ENCODE peak calls at places on chromosomes 4 and X, in ten cellular contexts. One of them, this sample, is unnamed.

GRCh38 chrX:74421181-74422028 is at the start of gene SLC16A2:
- DNase-seq in A172: peak; percentile 51
- DNase-seq in fibroblast of pulmonary artery: peak; percentile 83
- DNase-seq in activated CD4-positive, alpha-beta T cell treated with anti-CD3 and anti-CD28 coated beads, Interleukin-2, amount 50 U/mL, for 1 hour: peak; percentile 9
- DNase-seq in GM04504: peak; percentile 51
- DNase-seq in stimulated activated naive B cell treated with anti-CD40 and anti-IgM and Interleukin-4, amounts not matched to agents 10 μg/mL and 1 μg/mL and 100 μg/mL, for 72 hours: no peak
- DNase-seq in fibroblast of the aortic adventitia: peak; percentile 73
- DNase-seq in lower lobe of right lung: peak; percentile 61
- DNase-seq in NCI-H1105: peak; percentile 10
- DNase-seq in putamen: peak; percentile 81
- DNase-seq in this sample: peak; percentile 46

GRCh38 chr4:78534286-78534955 is 17.1 kb upstream of the ANXA3 start:
- DNase-seq in A172: peak; percentile 35
- DNase-seq in fibroblast of pulmonary artery: no peak
- DNase-seq in activated CD4-positive, alpha-beta T cell treated with anti-CD3 and anti-CD28 coated beads, Interleukin-2, amount 50 U/mL, for 1 hour: no peak
- DNase-seq in GM04504: no peak
- DNase-seq in stimulated activated naive B cell treated with anti-CD40 and anti-IgM and Interleukin-4, amounts not matched to agents 10 μg/mL and 1 μg/mL and 100 μg/mL, for 72 hours: no peak
- DNase-seq in fibroblast of the aortic adventitia: no peak
- DNase-seq in lower lobe of right lung: no peak
- DNase-seq in NCI-H1105: no peak
- DNase-seq in putamen: no peak
- DNase-seq in this sample: no peak

GRCh38 chrX:21989415-21989814 is 42.7 kb upstream of the PHEX start:
- DNase-seq in A172: no peak
- DNase-seq in fibroblast of pulmonary artery: no peak
- DNase-seq in activated CD4-positive, alpha-beta T cell treated with anti-CD3 and anti-CD28 coated beads, Interleukin-2, amount 50 U/mL, for 1 hour: no peak
- DNase-seq in GM04504: no peak
- DNase-seq in stimulated activated naive B cell treated with anti-CD40 and anti-IgM and Interleukin-4, amounts not matched to agents 10 μg/mL and 1 μg/mL and 100 μg/mL, for 72 hours: peak; percentile 42
- DNase-seq in fibroblast of the aortic adventitia: no peak
- DNase-seq in lower lobe of right lung: no peak
- DNase-seq in NCI-H1105: no peak
- DNase-seq in putamen: no peak
- DNase-seq in this sample: no peak

GRCh38 chr4:156692016-156692415 is 279.6 kb downstream of the PDGFC start:
- DNase-seq in A172: no peak
- DNase-seq in fibroblast of pulmonary artery: no peak
- DNase-seq in activated CD4-positive, alpha-beta T cell treated with anti-CD3 and anti-CD28 coated beads, Interleukin-2, amount 50 U/mL, for 1 hour: no peak
- DNase-seq in GM04504: no peak
- DNase-seq in stimulated activated naive B cell treated with anti-CD40 and anti-IgM and Interleukin-4, amounts not matched to agents 10 μg/mL and 1 μg/mL and 100 μg/mL, for 72 hours: no peak
- DNase-seq in fibroblast of the aortic adventitia: no peak
- DNase-seq in lower lobe of right lung: no peak
- DNase-seq in NCI-H1105: no peak
- DNase-seq in putamen: no peak
- DNase-seq in this sample: no peak

GRCh38 chrX:46957299-46957698 is 45.1 kb downstream of the JADE3 start:
- DNase-seq in A172: no peak
- DNase-seq in fibroblast of pulmonary artery: no peak
- DNase-seq in activated CD4-positive, alpha-beta T cell treated with anti-CD3 and anti-CD28 coated beads, Interleukin-2, amount 50 U/mL, for 1 hour: no peak
- DNase-seq in GM04504: no peak
- DNase-seq in stimulated activated naive B cell treated with anti-CD40 and anti-IgM and Interleukin-4, amounts not matched to agents 10 μg/mL and 1 μg/mL and 100 μg/mL, for 72 hours: no peak
- DNase-seq in fibroblast of the aortic adventitia: peak; percentile 19
- DNase-seq in lower lobe of right lung: no peak
- DNase-seq in NCI-H1105: no peak
- DNase-seq in putamen: no peak
- DNase-seq in this sample: no peak

GRCh38 chrX:129825746-129826505 is 17.8 kb downstream of the ZDHHC9 start:
- DNase-seq in A172: no peak
- DNase-seq in fibroblast of pulmonary artery: no peak
- DNase-seq in activated CD4-positive, alpha-beta T cell treated with anti-CD3 and anti-CD28 coated beads, Interleukin-2, amount 50 U/mL, for 1 hour: no peak
- DNase-seq in GM04504: no peak
- DNase-seq in stimulated activated naive B cell treated with anti-CD40 and anti-IgM and Interleukin-4, amounts not matched to agents 10 μg/mL and 1 μg/mL and 100 μg/mL, for 72 hours: no peak
- DNase-seq in fibroblast of the aortic adventitia: no peak
- DNase-seq in lower lobe of right lung: no peak
- DNase-seq in NCI-H1105: no peak
- DNase-seq in putamen: no peak
- DNase-seq in this sample: no peak

GRCh38 chrX:109890910-109891502 is 111.9 kb upstream of the TMEM164 start:
- DNase-seq in A172: peak; percentile 10
- DNase-seq in fibroblast of pulmonary artery: peak; percentile 70
- DNase-seq in activated CD4-positive, alpha-beta T cell treated with anti-CD3 and anti-CD28 coated beads, Interleukin-2, amount 50 U/mL, for 1 hour: peak; percentile 25
- DNase-seq in GM04504: no peak
- DNase-seq in stimulated activated naive B cell treated with anti-CD40 and anti-IgM and Interleukin-4, amounts not matched to agents 10 μg/mL and 1 μg/mL and 100 μg/mL, for 72 hours: peak; percentile 23
- DNase-seq in fibroblast of the aortic adventitia: peak; percentile 74
- DNase-seq in lower lobe of right lung: peak; percentile 59
- DNase-seq in NCI-H1105: peak; percentile 24
- DNase-seq in putamen: peak; percentile 11
- DNase-seq in this sample: peak; percentile 47

GRCh38 chr4:1487761-1488160 is 81.5 kb upstream of the NKX1-1 start:
- DNase-seq in A172: no peak
- DNase-seq in fibroblast of pulmonary artery: no peak
- DNase-seq in activated CD4-positive, alpha-beta T cell treated with anti-CD3 and anti-CD28 coated beads, Interleukin-2, amount 50 U/mL, for 1 hour: no peak
- DNase-seq in GM04504: no peak
- DNase-seq in stimulated activated naive B cell treated with anti-CD40 and anti-IgM and Interleukin-4, amounts not matched to agents 10 μg/mL and 1 μg/mL and 100 μg/mL, for 72 hours: no peak
- DNase-seq in fibroblast of the aortic adventitia: no peak
- DNase-seq in lower lobe of right lung: no peak
- DNase-seq in NCI-H1105: no peak
- DNase-seq in putamen: no peak
- DNase-seq in this sample: no peak

GRCh38 chrX:29490606-29491005 is 724.8 kb upstream of the MAGEB2 start:
- DNase-seq in A172: no peak
- DNase-seq in fibroblast of pulmonary artery: no peak
- DNase-seq in activated CD4-positive, alpha-beta T cell treated with anti-CD3 and anti-CD28 coated beads, Interleukin-2, amount 50 U/mL, for 1 hour: no peak
- DNase-seq in GM04504: no peak
- DNase-seq in stimulated activated naive B cell treated with anti-CD40 and anti-IgM and Interleukin-4, amounts not matched to agents 10 μg/mL and 1 μg/mL and 100 μg/mL, for 72 hours: no peak
- DNase-seq in fibroblast of the aortic adventitia: no peak
- DNase-seq in lower lobe of right lung: no peak
- DNase-seq in NCI-H1105: no peak
- DNase-seq in putamen: no peak
- DNase-seq in this sample: no peak

GRCh38 chr4:151485541-151486131 is 76.7 kb downstream of the FHIP1A start:
- DNase-seq in A172: peak; percentile 76
- DNase-seq in fibroblast of pulmonary artery: no peak
- DNase-seq in activated CD4-positive, alpha-beta T cell treated with anti-CD3 and anti-CD28 coated beads, Interleukin-2, amount 50 U/mL, for 1 hour: no peak
- DNase-seq in GM04504: no peak
- DNase-seq in stimulated activated naive B cell treated with anti-CD40 and anti-IgM and Interleukin-4, amounts not matched to agents 10 μg/mL and 1 μg/mL and 100 μg/mL, for 72 hours: no peak
- DNase-seq in fibroblast of the aortic adventitia: no peak
- DNase-seq in lower lobe of right lung: no peak
- DNase-seq in NCI-H1105: no peak
- DNase-seq in putamen: no peak
- DNase-seq in this sample: no peak